ENCODE peak calls at places on chromosomes 3 and 15, in ten cellular contexts. C is prostate gland, B is GM12878, U is SK-N-SH, Y is GM23338, H is stomach, I is GM12891, F is breast epithelium, V is spleen, O is HCT116. A is an unnamed sample.

GRCh38 chr15:77135181-77135580 is 64.3 kb upstream of the TSPAN3 start:
- DNase-seq in V (no peak), F (no peak), O (no peak), B (no peak), H (no peak), I (no peak), Y (no peak), C (no peak), U (no peak), A (no peak)

GRCh38 chr3:123343296-123344174 is 105.4 kb downstream of the ADCY5 start:
- DNase-seq in Y (no peak), C (no peak), F (peak; percentile 40), B (no peak), I (no peak), H (no peak), O (no peak), V (peak; percentile 61), U (no peak), A (no peak)

GRCh38 chr3:141998674-141999290 is 122.3 kb downstream of the ATP1B3 start:
- DNase-seq in U (peak; percentile 16), Y (no peak), H (no peak), F (no peak), C (no peak), V (no peak), B (no peak), O (no peak), I (no peak), A (no peak)

GRCh38 chr3:13427662-13428603 is 7.8 kb upstream of the NUP210 start:
- DNase-seq in B (no peak), O (no peak), I (no peak), H (no peak), U (no peak), F (no peak), Y (no peak), C (no peak), V (no peak), A (no peak)

GRCh38 chr3:56899851-56900250 is 98.1 kb upstream of the ARHGEF3 start:
- DNase-seq in V (no peak), C (no peak), F (no peak), H (no peak), O (no peak), I (no peak), Y (no peak), B (no peak), U (no peak), A (no peak)

GRCh38 chr3:114011059-114011797 is 45.1 kb downstream of the CCDC191 start:
- DNase-seq in O (no peak), Y (no peak), U (no peak), B (no peak), V (no peak), I (no peak), C (no peak), H (no peak), F (no peak), A (no peak)

GRCh38 chr3:1082024-1082633 is 10.7 kb upstream of the CNTN6 start:
- DNase-seq in C (peak; percentile 47), H (peak; percentile 28), O (no peak), B (no peak), Y (peak; percentile 85), I (no peak), V (no peak), U (peak; percentile 33), F (peak; percentile 54), A (peak; percentile 43)

GRCh38 chr3:160163259-160163878 is 61.9 kb upstream of the C3orf80 start:
- DNase-seq in C (no peak), H (no peak), B (no peak), O (peak; percentile 23), Y (no peak), U (peak; percentile 46), I (no peak), F (no peak), V (no peak), A (no peak)

GRCh38 chr3:50338989-50339388 is 1.6 kb downstream of the RASSF1 start:
- DNase-seq in F (no peak), H (no peak), V (no peak), U (no peak), I (no peak), O (no peak), C (no peak), B (no peak), Y (no peak), A (no peak)

GRCh38 chr3:50341537-50341936 is 901 bp upstream of the RASSF1 start:
- DNase-seq in B (no peak), F (no peak), U (no peak), Y (no peak), V (peak; percentile 88), C (no peak), I (no peak), O (no peak), H (no peak), A (no peak)

GRCh38 chr3:50339485-50340196 is 995 bp downstream of the RASSF1 start:
- DNase-seq in O (no peak), C (no peak), U (no peak), B (no peak), V (peak; percentile 79), H (no peak), Y (no peak), F (no peak), I (no peak), A (no peak)

GRCh38 chr3:50341996-50342732 is 1.5 kb upstream of the RASSF1 start:
- DNase-seq in B (no peak), I (no peak), O (no peak), U (no peak), H (no peak), Y (no peak), F (no peak), V (peak; percentile 79), C (no peak), A (no peak)

DNA sequence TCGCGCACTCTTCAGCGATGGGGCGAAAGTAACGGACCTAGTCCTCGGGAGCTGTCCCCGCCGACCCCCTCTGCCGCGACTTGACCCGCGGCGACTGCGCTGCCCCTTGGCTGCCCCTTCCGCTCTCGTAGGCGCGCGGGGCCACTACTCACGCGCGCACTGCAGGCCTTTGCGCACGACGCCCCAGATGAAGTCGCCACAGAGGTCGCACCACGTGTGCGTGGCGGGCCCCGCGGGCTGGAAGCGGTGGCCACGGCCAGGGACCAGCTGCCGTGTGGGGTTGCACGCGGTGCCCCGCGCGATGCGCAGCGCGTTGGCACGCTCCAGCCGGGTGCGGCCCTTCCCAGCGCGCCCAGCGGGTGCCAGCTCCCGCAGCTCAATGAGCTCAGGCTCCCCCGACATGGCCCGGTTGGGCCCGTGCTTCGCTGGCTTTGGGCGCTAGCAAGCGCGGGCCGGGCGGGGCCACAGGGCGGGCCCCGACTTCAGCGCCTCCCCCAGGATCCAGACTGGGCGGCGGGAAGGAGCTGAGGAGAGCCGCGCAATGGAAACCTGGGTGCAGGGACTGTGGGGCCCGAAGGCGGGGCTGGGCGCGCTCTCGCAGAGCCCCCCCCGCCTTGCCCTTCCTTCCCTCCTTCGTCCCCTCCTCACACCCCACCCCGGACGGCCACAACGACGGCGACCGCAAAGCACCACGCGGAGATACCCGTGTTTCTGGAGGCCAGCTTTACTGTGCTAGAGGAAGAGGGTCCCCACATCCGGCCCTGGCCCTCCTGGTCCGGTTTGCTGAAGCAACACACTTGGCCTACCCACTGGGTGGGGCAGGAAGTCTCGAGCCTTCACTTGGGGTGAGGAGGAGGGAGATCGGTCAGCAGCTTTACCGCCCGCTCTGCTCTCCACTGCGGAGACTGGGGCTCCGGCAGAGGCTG is at the start of gene RASSF1:
- DNase-seq in B (no peak), I (peak; percentile 73), Y (peak; percentile 76), F (no peak), V (peak; percentile 96), C (no peak), U (no peak), O (no peak), H (peak; percentile 79), A (peak; percentile 80)
- TF ChIP-seq POLR2AphosphoS5 in B (no peak), I (no peak), Y (peak; percentile 56), F (peak; percentile 48), V (peak; percentile 79), C (no peak), U (no peak), O (peak; percentile 85), H (no peak), A (peak; percentile 36)

DNA sequence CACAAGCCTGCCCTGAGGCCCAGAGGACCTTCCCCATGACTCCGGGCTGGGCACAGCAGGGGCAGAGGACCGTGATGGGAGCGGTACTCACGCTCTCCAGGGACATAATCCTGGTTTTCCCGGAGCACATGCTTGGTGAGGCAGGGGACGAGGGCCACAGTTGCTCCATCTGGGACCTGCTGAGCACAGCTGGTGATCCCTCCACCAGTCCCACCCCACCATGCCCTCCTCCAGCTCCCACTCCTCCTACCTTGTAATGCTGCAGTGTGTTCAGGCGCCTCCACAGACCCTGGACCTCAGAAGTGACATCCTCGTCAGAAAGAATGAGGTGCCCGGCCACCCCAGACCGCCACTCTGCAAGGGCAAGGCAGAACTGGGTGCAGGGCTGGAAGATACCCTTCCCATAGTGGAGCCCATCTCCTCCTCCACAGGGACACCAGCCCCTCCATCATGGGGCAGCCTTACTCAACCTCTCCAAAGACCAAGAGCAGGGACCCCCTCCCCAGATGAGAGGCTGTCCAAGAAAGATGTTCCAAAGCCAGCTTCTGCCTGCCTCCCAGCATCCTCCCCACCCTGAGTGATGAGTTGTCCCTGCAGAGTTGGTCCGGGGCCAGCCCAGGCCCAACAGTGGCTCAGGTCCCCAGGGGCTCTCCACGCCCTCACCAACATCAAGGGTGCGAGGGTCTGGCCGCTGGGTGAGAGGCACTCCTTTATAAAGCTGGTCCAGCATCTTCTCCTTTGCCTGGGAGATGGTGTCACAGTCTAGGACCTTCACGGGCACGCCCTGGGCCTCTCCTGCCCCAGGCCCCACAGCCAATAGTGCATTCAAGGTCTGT is 19.5 kb downstream of the PLXNB1 start:
- DNase-seq in C (no peak), V (peak; percentile 40), O (no peak), U (peak; percentile 21), H (no peak), B (no peak), Y (no peak), F (peak; percentile 43), I (peak; percentile 16), A (no peak)
- TF ChIP-seq POLR2AphosphoS5 in C (no peak), V (no peak), O (no peak), U (no peak), H (no peak), B (no peak), Y (no peak), F (no peak), I (no peak), A (no peak)

GRCh38 chr15:45801543-45801942 is 166.7 kb downstream of the SQOR start:
- DNase-seq in I (no peak), F (no peak), B (no peak), C (no peak), Y (no peak), O (no peak), U (no peak), H (no peak), V (no peak), A (no peak)

GRCh38 chr15:45796433-45796832 is 161.6 kb downstream of the SQOR start:
- DNase-seq in H (no peak), B (no peak), O (no peak), Y (no peak), U (no peak), I (no peak), V (no peak), C (no peak), F (no peak), A (peak; percentile 23)

GRCh38 chr15:45799508-45799907 is 164.7 kb downstream of the SQOR start:
- DNase-seq in C (no peak), Y (no peak), V (no peak), F (no peak), H (no peak), I (no peak), U (no peak), O (no peak), B (no peak), A (no peak)

GRCh38 chr15:45804028-45804427 is 169.2 kb downstream of the SQOR start:
- DNase-seq in I (no peak), B (no peak), U (no peak), V (no peak), Y (no peak), O (no peak), F (no peak), C (no peak), H (no peak), A (no peak)

GRCh38 chr15:45802140-45802539 is 167.3 kb downstream of the SQOR start:
- DNase-seq in B (no peak), Y (no peak), H (no peak), F (no peak), V (no peak), O (no peak), C (peak; percentile 30), I (no peak), U (no peak), A (peak; percentile 14)
- TF ChIP-seq POLR2AphosphoS5 in B (no peak), Y (no peak), H (no peak), F (no peak), V (no peak), O (no peak), C (peak; percentile 11), I (no peak), U (no peak), A (no peak)

DNA sequence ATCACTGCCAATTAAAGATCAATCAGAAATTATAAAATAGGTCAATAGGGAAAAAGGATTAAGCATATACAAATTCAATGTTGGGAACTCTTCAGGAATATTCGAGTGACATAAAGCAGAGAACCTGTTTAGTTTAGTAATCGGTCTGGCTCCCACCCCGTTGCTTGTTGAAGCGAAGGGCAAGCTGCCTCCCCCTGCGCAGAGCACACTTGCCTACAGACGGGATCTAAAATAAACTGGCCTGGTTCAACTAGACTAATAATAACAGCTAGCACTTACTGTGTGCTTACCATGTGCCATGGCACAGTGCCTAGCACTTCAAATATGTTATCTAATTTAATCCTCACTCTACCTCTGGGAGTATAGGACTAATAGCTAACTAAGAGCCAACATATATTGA is 8.6 kb downstream of the SEMA6D start:
- DNase-seq in B (no peak), O (no peak), V (no peak), H (no peak), F (no peak), I (no peak), Y (no peak), U (no peak), C (no peak), A (no peak)
- TF ChIP-seq POLR2AphosphoS5 in B (no peak), O (no peak), V (no peak), H (no peak), F (no peak), I (no peak), Y (no peak), U (no peak), C (no peak), A (no peak)